ENCODE peak calls at places on chromosomes 6 and 20, in eight cellular contexts. A is A549, E is endothelial cell of umbilical vein, W is H54, O is GM12892, R is H1, X is testis, V is heart left ventricle. G is an unnamed sample.

GRCh38 chr20:54200487-54201267 is 7.2 kb upstream of the PFDN4 start:
- DNase-seq in R (no peak), V (no peak), E (no peak), O (no peak), X (no peak), A (no peak), W (no peak), G (no peak)

GRCh38 chr20:39886650-39887190 is 802.3 kb downstream of the MAFB start:
- DNase-seq in V (peak), E (no peak), A (no peak), X (peak), W (no peak), O (no peak), R (no peak), G (no peak)

GRCh38 chr6:149642829-149643580 is 5.5 kb downstream of the KATNA1 start:
- DNase-seq in R (no peak), V (no peak), O (no peak), A (no peak), X (no peak), W (no peak), E (no peak), G (no peak)

GRCh38 chr20:47412073-47412472 is 55.6 kb upstream of the ZMYND8 start:
- DNase-seq in O (no peak), E (no peak), W (no peak), V (no peak), X (no peak), R (no peak), A (no peak), G (no peak)

GRCh38 chr6:10033223-10033829 is 381.5 kb downstream of the TFAP2A start:
- DNase-seq in W (peak), O (no peak), E (no peak), R (no peak), V (no peak), A (peak), X (no peak), G (no peak)

GRCh38 chr6:101433141-101433540 is 39.6 kb downstream of the GRIK2 start:
- DNase-seq in A (no peak), O (no peak), E (no peak), X (no peak), V (no peak), W (no peak), R (no peak), G (no peak)

GRCh38 chr6:84867521-84867920 is 103.1 kb upstream of the TBX18 start:
- DNase-seq in A (peak), V (no peak), O (no peak), W (no peak), X (no peak), R (no peak), E (no peak), G (no peak)

GRCh38 chr20:1313236-1313964 is 15.5 kb downstream of the SDCBP2 start:
- DNase-seq in O (peak), W (peak), A (peak), R (peak), E (peak), V (peak), X (peak), G (peak)

GRCh38 chr20:44702776-44703175 is 12.4 kb upstream of the CCN5 start:
- DNase-seq in V (peak), W (no peak), R (no peak), O (no peak), X (peak), E (peak), A (no peak), G (no peak)

GRCh38 chr6:118894425-118895240 is 681 bp downstream of the ASF1A start:
- DNase-seq in V (peak), X (peak), W (peak), R (peak), O (peak), A (peak), E (peak), G (peak)
- TF ChIP-seq POLR2A in V (no peak), X (no peak), W (peak), R (peak), O (peak), A (peak), E (peak), G (peak)

GRCh38 chr6:39104528-39104927 is 10.5 kb downstream of the SAYSD1 start:
- DNase-seq in W (no peak), R (no peak), X (no peak), E (no peak), O (no peak), V (no peak), A (no peak), G (no peak)
- TF ChIP-seq POLR2A in W (no peak), R (no peak), X (no peak), E (no peak), O (no peak), V (no peak), A (no peak), G (no peak)

GRCh38 chr6:128156315-128157111 is 255.7 kb upstream of the THEMIS start:
- DNase-seq in R (no peak), W (no peak), O (no peak), V (no peak), A (no peak), E (no peak), X (no peak), G (no peak)

GRCh38 chr6:128158496-128158895 is 257.6 kb upstream of the THEMIS start:
- DNase-seq in V (no peak), A (no peak), W (no peak), X (no peak), O (no peak), E (peak), R (no peak), G (no peak)

GRCh38 chr6:128155826-128156225 is 255.0 kb upstream of the THEMIS start:
- DNase-seq in A (no peak), V (no peak), X (no peak), O (no peak), R (no peak), E (no peak), W (no peak), G (no peak)

GRCh38 chr6:128150376-128150775 is 249.5 kb upstream of the THEMIS start:
- DNase-seq in X (no peak), R (no peak), O (no peak), V (no peak), W (no peak), E (no peak), A (no peak), G (no peak)

GRCh38 chr6:128152551-128152950 is 251.7 kb upstream of the THEMIS start:
- DNase-seq in R (no peak), O (no peak), X (no peak), E (no peak), A (no peak), V (no peak), W (no peak), G (no peak)
- TF ChIP-seq POLR2A in R (no peak), O (no peak), X (no peak), E (no peak), A (no peak), V (no peak), W (no peak), G (no peak)

DNA sequence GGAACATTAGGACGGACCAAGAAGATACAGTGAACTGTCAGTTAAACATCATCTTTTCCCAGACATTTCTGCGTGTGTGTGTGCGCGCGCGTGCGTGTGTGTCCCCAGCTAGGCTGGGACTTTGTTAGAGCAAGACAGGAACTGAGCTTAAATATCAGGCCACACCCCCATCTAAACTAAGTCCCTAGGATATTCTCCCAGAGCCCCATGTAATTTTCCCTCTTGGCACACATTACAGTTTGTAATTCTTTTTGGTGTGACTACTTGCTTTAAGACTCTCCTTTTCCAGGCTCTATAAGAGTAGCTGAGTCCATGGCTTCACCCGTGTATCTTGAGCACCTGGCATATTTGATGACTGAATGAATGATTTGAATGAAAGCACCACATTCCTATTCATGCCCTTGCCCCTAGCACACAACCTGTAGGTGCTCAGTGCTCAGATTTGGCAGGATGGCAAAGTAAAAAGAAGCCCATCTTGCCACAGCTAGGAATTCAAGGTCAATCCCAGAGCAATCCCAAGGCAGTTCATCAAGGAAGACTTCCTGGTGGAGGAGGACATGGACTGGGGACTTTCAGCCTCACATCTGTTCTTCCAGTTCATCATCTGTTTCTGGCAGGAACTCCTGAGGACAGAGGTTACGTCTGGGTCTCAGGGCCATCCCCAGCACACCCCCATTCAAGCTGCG is 69.2 kb downstream of the MRPL14 start:
- DNase-seq in O (no peak), E (no peak), V (no peak), X (no peak), R (no peak), A (no peak), W (no peak), G (no peak)
- TF ChIP-seq POLR2A in O (no peak), E (no peak), V (no peak), X (no peak), R (no peak), A (no peak), W (no peak), G (no peak)

GRCh38 chr20:50112512-50113419 is at the start of gene UBE2V1:
- DNase-seq in V (peak), O (peak), W (peak), E (peak), A (peak), R (peak), X (peak), G (peak)
- TF ChIP-seq POLR2A in V (no peak), O (peak), W (peak), E (peak), A (peak), R (no peak), X (peak), G (peak)

DNA sequence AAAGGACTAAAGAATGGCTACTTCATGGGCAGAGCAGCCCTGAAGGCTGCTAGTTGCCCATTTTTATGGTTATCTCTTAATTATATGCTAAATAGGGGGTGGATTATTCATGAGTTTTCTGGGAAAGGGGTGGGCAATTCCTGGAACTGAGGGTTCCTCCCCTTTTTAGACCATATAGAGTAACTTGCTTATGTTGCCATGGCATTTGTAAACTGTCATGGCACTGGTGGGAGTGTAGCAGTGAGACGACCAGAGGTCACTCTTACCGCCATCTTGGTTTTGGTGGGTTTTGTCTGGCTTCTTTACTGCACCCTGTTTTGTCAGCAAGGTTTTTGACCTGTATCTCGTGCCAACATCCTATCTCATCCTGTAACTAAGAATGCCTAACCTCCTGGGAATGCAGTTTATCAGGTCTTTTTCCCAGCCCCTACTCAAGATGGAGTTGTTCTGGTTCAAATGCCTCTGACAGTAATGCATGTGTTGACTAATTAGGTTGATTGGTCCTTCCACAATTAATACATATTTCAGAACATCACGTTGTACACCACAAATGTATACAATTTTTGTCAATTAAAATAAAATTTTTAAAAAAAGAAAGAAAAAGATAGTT is 139.5 kb downstream of the PDE7B start:
- DNase-seq in E (no peak), R (no peak), W (no peak), V (no peak), A (no peak), X (no peak), O (no peak), G (no peak)
- TF ChIP-seq POLR2A in E (no peak), R (no peak), W (no peak), V (no peak), A (no peak), X (no peak), O (no peak), G (no peak)

GRCh38 chr20:8509809-8510208 is 377.7 kb downstream of the PLCB1 start:
- DNase-seq in E (peak), R (no peak), V (no peak), W (no peak), O (no peak), A (no peak), X (no peak), G (no peak)

GRCh38 chr20:8515810-8516435 is 383.9 kb downstream of the PLCB1 start:
- DNase-seq in A (no peak), E (no peak), W (no peak), O (no peak), R (no peak), X (no peak), V (no peak), G (peak)

GRCh38 chr20:8507231-8507630 is 375.2 kb downstream of the PLCB1 start:
- DNase-seq in O (no peak), E (no peak), W (no peak), V (no peak), R (no peak), X (no peak), A (no peak), G (no peak)

GRCh38 chr20:8510808-8511207 is 378.7 kb downstream of the PLCB1 start:
- DNase-seq in W (no peak), A (no peak), O (no peak), X (no peak), E (no peak), V (no peak), R (no peak), G (no peak)

DNA sequence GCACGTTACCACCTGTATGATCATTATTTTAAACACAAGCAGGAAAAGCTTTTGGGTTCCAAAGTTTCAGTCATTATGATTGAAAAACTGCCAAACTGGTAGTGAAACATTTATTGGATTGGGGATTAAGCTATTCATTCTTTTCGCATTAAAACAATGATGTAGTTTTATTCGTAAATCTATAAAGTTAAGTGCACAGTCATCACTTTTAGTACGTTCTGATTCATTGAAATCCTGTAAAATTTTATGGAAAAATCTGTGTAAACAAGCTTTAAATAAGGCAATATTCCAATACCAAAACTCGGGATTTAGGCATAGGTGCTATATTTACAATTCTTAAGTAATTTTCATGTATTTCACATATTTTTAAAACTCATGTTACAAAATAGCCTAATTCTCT is 379.9 kb downstream of the PLCB1 start:
- DNase-seq in A (no peak), O (no peak), V (no peak), X (no peak), W (no peak), E (no peak), R (no peak), G (no peak)
- TF ChIP-seq POLR2A in A (no peak), O (no peak), V (no peak), X (no peak), W (no peak), E (no peak), R (no peak), G (no peak)